ENCODE peak calls at places on chromosome 1, in five cellular contexts. One of them, this sample, is unnamed.

GRCh38 chr1:227734546-227734857 is 600 bp downstream of the JMJD4 start:
- DNase-seq in H1: no peak
- DNase-seq in GM12891: no peak
- DNase-seq in SK-N-SH: no peak
- DNase-seq in K562: no peak
- DNase-seq in this sample: no peak

GRCh38 chr1:232676307-232676706 is 46.4 kb upstream of the SIPA1L2 start:
- DNase-seq in H1: no peak
- DNase-seq in GM12891: no peak
- DNase-seq in SK-N-SH: no peak
- DNase-seq in K562: no peak
- DNase-seq in this sample: no peak

GRCh38 chr1:103949714-103950113 is 200.0 kb downstream of the AMY1C start:
- DNase-seq in H1: no peak
- DNase-seq in GM12891: no peak
- DNase-seq in SK-N-SH: peak
- DNase-seq in K562: no peak
- DNase-seq in this sample: no peak

GRCh38 chr1:55636691-55637090 is 421.5 kb upstream of the USP24 start:
- DNase-seq in H1: no peak
- DNase-seq in GM12891: no peak
- DNase-seq in SK-N-SH: no peak
- DNase-seq in K562: no peak
- DNase-seq in this sample: no peak

GRCh38 chr1:28582248-28582615 is 9.8 kb upstream of the RAB42 start:
- DNase-seq in H1: no peak
- DNase-seq in GM12891: no peak
- DNase-seq in SK-N-SH: no peak
- DNase-seq in K562: no peak
- DNase-seq in this sample: no peak

GRCh38 chr1:117826551-117827078 is 102.8 kb downstream of the GDAP2 start:
- DNase-seq in H1: no peak
- DNase-seq in GM12891: no peak
- DNase-seq in SK-N-SH: peak
- DNase-seq in K562: no peak
- DNase-seq in this sample: no peak

GRCh38 chr1:30083800-30084464 is 639.5 kb downstream of the MATN1 start:
- DNase-seq in H1: no peak
- DNase-seq in GM12891: no peak
- DNase-seq in SK-N-SH: no peak
- DNase-seq in K562: no peak
- DNase-seq in this sample: no peak

GRCh38 chr1:231828182-231828920 is 201.8 kb downstream of the DISC1 start:
- DNase-seq in H1: no peak
- DNase-seq in GM12891: no peak
- DNase-seq in SK-N-SH: no peak
- DNase-seq in K562: no peak
- DNase-seq in this sample: no peak

GRCh38 chr1:198656500-198656932 is 17.7 kb downstream of the PTPRC start:
- DNase-seq in H1: no peak
- DNase-seq in GM12891: no peak
- DNase-seq in SK-N-SH: no peak
- DNase-seq in K562: peak
- DNase-seq in this sample: no peak

GRCh38 chr1:164659621-164660414 is 100.8 kb downstream of the PBX1 start:
- DNase-seq in H1: no peak
- DNase-seq in GM12891: no peak
- DNase-seq in SK-N-SH: no peak
- DNase-seq in K562: no peak
- DNase-seq in this sample: no peak

GRCh38 chr1:21239181-21239580 is 51.1 kb downstream of the ECE1 start:
- DNase-seq in H1: no peak
- DNase-seq in GM12891: no peak
- DNase-seq in SK-N-SH: no peak
- DNase-seq in K562: no peak
- DNase-seq in this sample: no peak

GRCh38 chr1:156601122-156601830 is at the start of gene GPATCH4:
- DNase-seq in H1: peak
- DNase-seq in GM12891: no peak
- DNase-seq in SK-N-SH: peak
- DNase-seq in K562: peak
- DNase-seq in this sample: no peak
- TF ChIP-seq POLR2AphosphoS5 in H1: peak
- TF ChIP-seq POLR2AphosphoS5 in GM12891: peak
- TF ChIP-seq POLR2AphosphoS5 in SK-N-SH: peak
- TF ChIP-seq POLR2AphosphoS5 in K562: peak
- TF ChIP-seq POLR2AphosphoS5 in this sample: peak

GRCh38 chr1:25617626-25618432 is 1.2 kb downstream of the MAN1C1 start:
- DNase-seq in H1: peak
- DNase-seq in GM12891: no peak
- DNase-seq in SK-N-SH: peak
- DNase-seq in K562: no peak
- DNase-seq in this sample: no peak
- TF ChIP-seq TAF1 in H1: no peak
- TF ChIP-seq TAF1 in GM12891: no peak
- TF ChIP-seq TAF1 in SK-N-SH: no peak
- TF ChIP-seq TAF1 in K562: no peak
- TF ChIP-seq TAF1 in this sample: no peak

DNA sequence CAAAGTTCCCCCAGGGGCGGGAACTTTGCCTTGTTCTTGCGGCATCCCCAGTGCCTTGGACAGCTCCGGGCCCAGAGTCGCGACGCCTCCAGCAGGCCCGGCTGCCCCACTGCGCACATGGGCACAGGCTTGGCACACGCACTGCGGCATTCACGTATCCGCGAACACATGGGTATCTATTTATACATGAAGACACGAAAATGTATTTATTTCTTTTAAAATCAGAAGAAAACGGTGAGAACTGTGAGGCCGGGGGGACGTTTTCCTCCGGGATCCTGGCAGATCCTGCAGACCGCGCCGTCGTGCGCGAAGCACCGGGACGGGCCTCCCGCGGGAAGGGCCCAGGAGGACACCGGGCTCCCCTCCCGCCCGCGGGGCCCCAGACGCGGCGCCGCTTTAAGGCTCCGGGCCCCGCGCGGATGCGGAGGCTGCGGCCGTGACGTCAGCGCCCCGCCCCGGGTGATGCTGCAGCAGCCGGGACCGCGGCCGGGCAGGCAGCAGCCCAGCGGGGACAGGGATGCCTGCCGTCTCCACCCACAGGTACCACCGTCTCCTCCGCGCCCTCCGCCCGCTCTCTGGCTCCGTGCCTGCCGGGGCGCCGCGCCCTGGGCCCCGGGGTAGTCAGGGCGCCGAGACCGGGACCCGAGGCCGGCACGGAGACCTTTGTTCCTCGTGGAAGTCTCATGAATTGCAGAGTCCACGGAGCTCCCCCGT is at the start of gene SLC45A1:
- DNase-seq in H1: peak
- DNase-seq in GM12891: peak
- DNase-seq in SK-N-SH: peak
- DNase-seq in K562: peak
- DNase-seq in this sample: peak
- TF ChIP-seq POLR2AphosphoS5 in H1: no peak
- TF ChIP-seq POLR2AphosphoS5 in GM12891: no peak
- TF ChIP-seq POLR2AphosphoS5 in SK-N-SH: no peak
- TF ChIP-seq POLR2AphosphoS5 in K562: no peak
- TF ChIP-seq POLR2AphosphoS5 in this sample: no peak

GRCh38 chr1:19811206-19811851 is 3.8 kb downstream of the RNF186 start:
- DNase-seq in H1: peak
- DNase-seq in GM12891: peak
- DNase-seq in SK-N-SH: peak
- DNase-seq in K562: peak
- DNase-seq in this sample: peak
- TF ChIP-seq TAF1 in H1: no peak
- TF ChIP-seq TAF1 in GM12891: no peak
- TF ChIP-seq TAF1 in SK-N-SH: no peak
- TF ChIP-seq TAF1 in K562: no peak
- TF ChIP-seq TAF1 in this sample: no peak

GRCh38 chr1:150021191-150021688 is 10.7 kb upstream of the OTUD7B start:
- DNase-seq in H1: no peak
- DNase-seq in GM12891: no peak
- DNase-seq in SK-N-SH: no peak
- DNase-seq in K562: no peak
- DNase-seq in this sample: no peak
- TF ChIP-seq POLR2AphosphoS5 in H1: no peak
- TF ChIP-seq POLR2AphosphoS5 in GM12891: no peak
- TF ChIP-seq POLR2AphosphoS5 in SK-N-SH: no peak
- TF ChIP-seq POLR2AphosphoS5 in K562: no peak
- TF ChIP-seq POLR2AphosphoS5 in this sample: no peak

GRCh38 chr1:222833484-222833883 is 18.6 kb downstream of the DISP1 start:
- DNase-seq in H1: no peak
- DNase-seq in GM12891: no peak
- DNase-seq in SK-N-SH: no peak
- DNase-seq in K562: no peak
- DNase-seq in this sample: no peak

GRCh38 chr1:222824641-222825040 is 9.8 kb downstream of the DISP1 start:
- DNase-seq in H1: no peak
- DNase-seq in GM12891: no peak
- DNase-seq in SK-N-SH: no peak
- DNase-seq in K562: no peak
- DNase-seq in this sample: no peak

GRCh38 chr1:222829868-222830267 is 15.0 kb downstream of the DISP1 start:
- DNase-seq in H1: no peak
- DNase-seq in GM12891: no peak
- DNase-seq in SK-N-SH: no peak
- DNase-seq in K562: no peak
- DNase-seq in this sample: no peak

GRCh38 chr1:222823673-222824072 is 8.8 kb downstream of the DISP1 start:
- DNase-seq in H1: no peak
- DNase-seq in GM12891: no peak
- DNase-seq in SK-N-SH: no peak
- DNase-seq in K562: no peak
- DNase-seq in this sample: no peak

DNA sequence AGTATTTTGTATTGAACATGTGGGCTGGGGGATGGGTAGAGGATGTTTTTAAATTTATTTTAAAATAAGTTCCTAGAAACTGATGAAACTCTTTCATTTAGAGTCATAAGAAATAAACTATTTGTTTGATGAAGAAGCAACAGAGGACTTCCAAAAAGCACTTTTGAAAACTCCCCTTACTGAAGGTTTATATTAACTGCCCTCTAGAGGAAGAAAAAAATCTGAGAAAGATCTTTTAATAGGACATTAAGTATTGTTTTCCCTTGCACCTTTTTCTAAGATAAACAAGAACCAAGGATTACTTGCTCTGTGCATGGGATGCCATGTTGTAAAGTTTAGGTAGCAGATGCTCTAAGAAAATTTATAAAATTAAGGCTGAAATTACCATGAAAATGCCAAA is 14.1 kb downstream of the DISP1 start:
- DNase-seq in H1: no peak
- DNase-seq in GM12891: no peak
- DNase-seq in SK-N-SH: no peak
- DNase-seq in K562: no peak
- DNase-seq in this sample: no peak
- TF ChIP-seq TAF1 in H1: no peak
- TF ChIP-seq TAF1 in GM12891: no peak
- TF ChIP-seq TAF1 in SK-N-SH: no peak
- TF ChIP-seq TAF1 in K562: no peak
- TF ChIP-seq TAF1 in this sample: no peak

This sample was measured in GM12892.